ENCODE peak calls at places on chromosomes 11 and 22, in nine cellular contexts. One of them, this sample, is unnamed.
A peak's percentile ranks its signal among the peaks of the same experiment; 100 is the strongest.

GRCh38 chr11:61114913-61115312 is 12.6 kb downstream of the CD5 start:
- DNase-seq in foreskin keratinocyte: no peak
- DNase-seq in omental fat pad: no peak
- DNase-seq in M059J: no peak
- DNase-seq in activated CD8-positive, alpha-beta memory T cell treated with anti-CD3 and anti-CD28 coated beads for 1 hour: no peak
- DNase-seq in heart left ventricle: no peak
- DNase-seq in EL: no peak
- DNase-seq in activated CD4-positive, alpha-beta T cell treated with anti-CD3 and anti-CD28 coated beads, Interleukin-2, amount 10 ng/mL, durations not matched to agents 7 days and 5 days: no peak
- DNase-seq in AG08396: no peak
- DNase-seq in this sample: no peak

GRCh38 chr11:132007184-132007583 is 636.8 kb downstream of the NTM start:
- DNase-seq in foreskin keratinocyte: no peak
- DNase-seq in omental fat pad: no peak
- DNase-seq in M059J: no peak
- DNase-seq in activated CD8-positive, alpha-beta memory T cell treated with anti-CD3 and anti-CD28 coated beads for 1 hour: no peak
- DNase-seq in heart left ventricle: no peak
- DNase-seq in EL: no peak
- DNase-seq in activated CD4-positive, alpha-beta T cell treated with anti-CD3 and anti-CD28 coated beads, Interleukin-2, amount 10 ng/mL, durations not matched to agents 7 days and 5 days: no peak
- DNase-seq in AG08396: no peak
- DNase-seq in this sample: no peak

GRCh38 chr11:129455101-129455500 is 79.5 kb downstream of the BARX2 start:
- DNase-seq in foreskin keratinocyte: no peak
- DNase-seq in omental fat pad: no peak
- DNase-seq in M059J: no peak
- DNase-seq in activated CD8-positive, alpha-beta memory T cell treated with anti-CD3 and anti-CD28 coated beads for 1 hour: no peak
- DNase-seq in heart left ventricle: no peak
- DNase-seq in EL: no peak
- DNase-seq in activated CD4-positive, alpha-beta T cell treated with anti-CD3 and anti-CD28 coated beads, Interleukin-2, amount 10 ng/mL, durations not matched to agents 7 days and 5 days: no peak
- DNase-seq in AG08396: no peak
- DNase-seq in this sample: no peak

GRCh38 chr11:119804698-119805097 is 75.7 kb upstream of the NECTIN1 start:
- DNase-seq in foreskin keratinocyte: no peak
- DNase-seq in omental fat pad: no peak
- DNase-seq in M059J: no peak
- DNase-seq in activated CD8-positive, alpha-beta memory T cell treated with anti-CD3 and anti-CD28 coated beads for 1 hour: no peak
- DNase-seq in heart left ventricle: no peak
- DNase-seq in EL: no peak
- DNase-seq in activated CD4-positive, alpha-beta T cell treated with anti-CD3 and anti-CD28 coated beads, Interleukin-2, amount 10 ng/mL, durations not matched to agents 7 days and 5 days: no peak
- DNase-seq in AG08396: no peak
- DNase-seq in this sample: no peak

GRCh38 chr11:48154162-48154561 is 62.4 kb upstream of the OR4B1 start:
- DNase-seq in foreskin keratinocyte: peak; percentile 23
- DNase-seq in omental fat pad: no peak
- DNase-seq in M059J: peak; percentile 49
- DNase-seq in activated CD8-positive, alpha-beta memory T cell treated with anti-CD3 and anti-CD28 coated beads for 1 hour: no peak
- DNase-seq in heart left ventricle: no peak
- DNase-seq in EL: peak; percentile 49
- DNase-seq in activated CD4-positive, alpha-beta T cell treated with anti-CD3 and anti-CD28 coated beads, Interleukin-2, amount 10 ng/mL, durations not matched to agents 7 days and 5 days: no peak
- DNase-seq in AG08396: peak; percentile 24
- DNase-seq in this sample: no peak

GRCh38 chr11:5291207-5291838 is 10.4 kb downstream of the OR51B4 start:
- DNase-seq in foreskin keratinocyte: no peak
- DNase-seq in omental fat pad: no peak
- DNase-seq in M059J: peak; percentile 66
- DNase-seq in activated CD8-positive, alpha-beta memory T cell treated with anti-CD3 and anti-CD28 coated beads for 1 hour: no peak
- DNase-seq in heart left ventricle: no peak
- DNase-seq in EL: peak; percentile 55
- DNase-seq in activated CD4-positive, alpha-beta T cell treated with anti-CD3 and anti-CD28 coated beads, Interleukin-2, amount 10 ng/mL, durations not matched to agents 7 days and 5 days: no peak
- DNase-seq in AG08396: peak; percentile 40
- DNase-seq in this sample: no peak

GRCh38 chr11:108069947-108070346 is 51.4 kb upstream of the ACAT1 start:
- DNase-seq in foreskin keratinocyte: peak; percentile 9
- DNase-seq in omental fat pad: no peak
- DNase-seq in M059J: peak; percentile 79
- DNase-seq in activated CD8-positive, alpha-beta memory T cell treated with anti-CD3 and anti-CD28 coated beads for 1 hour: no peak
- DNase-seq in heart left ventricle: no peak
- DNase-seq in EL: peak; percentile 75
- DNase-seq in activated CD4-positive, alpha-beta T cell treated with anti-CD3 and anti-CD28 coated beads, Interleukin-2, amount 10 ng/mL, durations not matched to agents 7 days and 5 days: no peak
- DNase-seq in AG08396: peak; percentile 36
- DNase-seq in this sample: no peak

GRCh38 chr11:86106916-86107315 is 38.0 kb upstream of the PICALM start:
- DNase-seq in foreskin keratinocyte: no peak
- DNase-seq in omental fat pad: no peak
- DNase-seq in M059J: no peak
- DNase-seq in activated CD8-positive, alpha-beta memory T cell treated with anti-CD3 and anti-CD28 coated beads for 1 hour: no peak
- DNase-seq in heart left ventricle: no peak
- DNase-seq in EL: peak; percentile 37
- DNase-seq in activated CD4-positive, alpha-beta T cell treated with anti-CD3 and anti-CD28 coated beads, Interleukin-2, amount 10 ng/mL, durations not matched to agents 7 days and 5 days: no peak
- DNase-seq in AG08396: peak; percentile 54
- DNase-seq in this sample: no peak

GRCh38 chr22:50294319-50294656 is 13.2 kb downstream of the PLXNB2 start:
- DNase-seq in foreskin keratinocyte: no peak
- DNase-seq in omental fat pad: no peak
- DNase-seq in M059J: no peak
- DNase-seq in activated CD8-positive, alpha-beta memory T cell treated with anti-CD3 and anti-CD28 coated beads for 1 hour: no peak
- DNase-seq in heart left ventricle: no peak
- DNase-seq in EL: no peak
- DNase-seq in activated CD4-positive, alpha-beta T cell treated with anti-CD3 and anti-CD28 coated beads, Interleukin-2, amount 10 ng/mL, durations not matched to agents 7 days and 5 days: no peak
- DNase-seq in AG08396: no peak
- DNase-seq in this sample: no peak

GRCh38 chr22:37256075-37256726 is 12.1 kb upstream of the RAC2 start:
- DNase-seq in foreskin keratinocyte: no peak
- DNase-seq in omental fat pad: no peak
- DNase-seq in M059J: no peak
- DNase-seq in activated CD8-positive, alpha-beta memory T cell treated with anti-CD3 and anti-CD28 coated beads for 1 hour: no peak
- DNase-seq in heart left ventricle: no peak
- DNase-seq in EL: no peak
- DNase-seq in activated CD4-positive, alpha-beta T cell treated with anti-CD3 and anti-CD28 coated beads, Interleukin-2, amount 10 ng/mL, durations not matched to agents 7 days and 5 days: no peak
- DNase-seq in AG08396: no peak
- DNase-seq in this sample: no peak

GRCh38 chr11:65850217-65851082 is 7.5 kb downstream of the CFL1 start:
- DNase-seq in foreskin keratinocyte: no peak
- DNase-seq in omental fat pad: no peak
- DNase-seq in M059J: peak; percentile 30
- DNase-seq in activated CD8-positive, alpha-beta memory T cell treated with anti-CD3 and anti-CD28 coated beads for 1 hour: no peak
- DNase-seq in heart left ventricle: no peak
- DNase-seq in EL: peak; percentile 29
- DNase-seq in activated CD4-positive, alpha-beta T cell treated with anti-CD3 and anti-CD28 coated beads, Interleukin-2, amount 10 ng/mL, durations not matched to agents 7 days and 5 days: no peak
- DNase-seq in AG08396: no peak
- DNase-seq in this sample: no peak